ENCODE peak calls at places on chromosomes 1 and 21, in six cellular contexts. G is IMR-90, U is breast epithelium, X is ovary, H is body of pancreas, J is cardiac muscle cell. O is an unnamed sample.

GRCh38 chr1:150764617-150765090 is 924 bp downstream of the CTSS start:
- DNase-seq in G (peak; percentile 97), U (no peak), X (no peak), H (no peak), J (no peak), O (no peak)

GRCh38 chr1:211327341-211327921 is 798 bp downstream of the TRAF5 start:
- DNase-seq in G (peak; percentile 71), U (no peak), X (peak; percentile 44), H (peak; percentile 78), J (peak; percentile 20), O (peak; percentile 64)

GRCh38 chr1:220113136-220113695 is 19.3 kb downstream of the IARS2 start:
- DNase-seq in G (peak; percentile 20), U (no peak), X (no peak), H (no peak), J (peak; percentile 30), O (peak; percentile 62)

GRCh38 chr1:32345289-32345827 is 9.3 kb upstream of the MARCKSL1 start:
- DNase-seq in G (peak; percentile 45), U (no peak), X (peak; percentile 85), H (peak; percentile 46), J (peak; percentile 33), O (peak; percentile 43)

GRCh38 chr1:167923324-167924039 is 9.5 kb upstream of the ADCY10 start:
- DNase-seq in G (no peak), U (no peak), X (no peak), H (no peak), J (no peak), O (no peak)

GRCh38 chr1:234408757-234409156 is 35.5 kb downstream of the COA6 start:
- DNase-seq in G (no peak), U (no peak), X (no peak), H (no peak), J (no peak), O (peak; percentile 79)

GRCh38 chr1:73044241-73044640 is 761.9 kb upstream of the NEGR1 start:
- DNase-seq in G (no peak), U (no peak), X (no peak), H (no peak), J (no peak), O (no peak)

GRCh38 chr1:171597203-171597602 is 24.8 kb upstream of the MYOCOS start:
- DNase-seq in G (no peak), U (no peak), X (no peak), H (no peak), J (no peak), O (no peak)

GRCh38 chr1:58950897-58951296 is 167.1 kb upstream of the JUN start:
- DNase-seq in G (no peak), U (no peak), X (no peak), H (no peak), J (no peak), O (no peak)

GRCh38 chr1:17277511-17278159 is 28.7 kb downstream of the PADI3 start:
- DNase-seq in G (no peak), U (no peak), X (no peak), H (no peak), J (no peak), O (no peak)

GRCh38 chr1:175497501-175497900 is 245.9 kb downstream of the TNR start:
- DNase-seq in G (no peak), U (no peak), X (no peak), H (no peak), J (no peak), O (no peak)

GRCh38 chr1:42380617-42381423 is at the start of gene RIMKLA:
- DNase-seq in G (peak; percentile 6), U (peak; percentile 27), X (peak; percentile 50), H (peak; percentile 64), J (peak; percentile 89), O (peak; percentile 24)

GRCh38 chr1:20148571-20149500 is 9.7 kb downstream of the PLA2G2F start:
- DNase-seq in G (no peak), U (no peak), X (no peak), H (no peak), J (no peak), O (no peak)

GRCh38 chr1:93680121-93681094 is 1.2 kb downstream of the BCAR3 start:
- DNase-seq in G (peak; percentile 91), U (peak; percentile 88), X (peak; percentile 90), H (peak; percentile 72), J (peak; percentile 72), O (peak; percentile 23)

GRCh38 chr1:56827711-56828110 is 8.5 kb upstream of the FYB2 start:
- DNase-seq in G (no peak), U (no peak), X (no peak), H (no peak), J (no peak), O (no peak)

GRCh38 chr1:40887012-40887378 is 24.8 kb upstream of the CITED4 start:
- DNase-seq in G (no peak), U (no peak), X (no peak), H (no peak), J (no peak), O (no peak)

GRCh38 chr1:183590225-183591191 is at the start of gene NCF2:
- DNase-seq in G (peak; percentile 57), U (no peak), X (no peak), H (no peak), J (no peak), O (peak; percentile 7)

GRCh38 chr1:154557939-154558609 is 388 bp downstream of the UBE2Q1 start:
- DNase-seq in G (peak; percentile 18), U (peak; percentile 53), X (peak; percentile 77), H (peak; percentile 59), J (peak; percentile 61), O (peak; percentile 11)

GRCh38 chr1:211775208-211775607 is 55.4 kb downstream of the LPGAT1 start:
- DNase-seq in G (no peak), U (no peak), X (no peak), H (no peak), J (no peak), O (no peak)

GRCh38 chr1:214808845-214809460 is 206.0 kb downstream of the CENPF start:
- DNase-seq in G (peak; percentile 62), U (no peak), X (no peak), H (no peak), J (peak; percentile 1), O (no peak)

GRCh38 chr1:93620841-93621210 is 60.8 kb downstream of the BCAR3 start:
- DNase-seq in G (no peak), U (no peak), X (no peak), H (no peak), J (no peak), O (no peak)

GRCh38 chr1:18557621-18558465 is 72.8 kb upstream of the PAX7 start:
- DNase-seq in G (no peak), U (no peak), X (no peak), H (peak; percentile 34), J (peak; percentile 54), O (no peak)

GRCh38 chr1:39326836-39327235 is 122.3 kb downstream of the MACF1 start:
- DNase-seq in G (peak; percentile 51), U (no peak), X (no peak), H (no peak), J (no peak), O (no peak)

GRCh38 chr1:167633258-167633944 is 3.4 kb downstream of the RCSD1 start:
- DNase-seq in G (no peak), U (no peak), X (no peak), H (no peak), J (no peak), O (no peak)

GRCh38 chr1:175555266-175555665 is 188.1 kb downstream of the TNR start:
- DNase-seq in G (no peak), U (no peak), X (no peak), H (no peak), J (no peak), O (no peak)

GRCh38 chr1:89974701-89975470 is 20.0 kb upstream of the ZNF326 start:
- DNase-seq in G (peak; percentile 80), U (no peak), X (peak; percentile 54), H (no peak), J (no peak), O (no peak)

GRCh38 chr1:21318714-21319159 is 28.5 kb upstream of the ECE1 start:
- DNase-seq in G (peak; percentile 87), U (peak; percentile 74), X (peak; percentile 99), H (peak; percentile 87), J (peak; percentile 80), O (no peak)

GRCh38 chr21:43343095-43343991 is 83.6 kb downstream of the SIK1 start:
- DNase-seq in G (no peak), U (no peak), X (no peak), H (peak; percentile 83), J (no peak), O (no peak)

GRCh38 chr1:46480959-46481646 is 8.5 kb upstream of the DMBX1 start:
- DNase-seq in G (no peak), U (no peak), X (peak; percentile 57), H (no peak), J (no peak), O (no peak)

GRCh38 chr1:94947453-94947852 is 20.5 kb upstream of the CNN3 start:
- DNase-seq in G (peak; percentile 90), U (no peak), X (no peak), H (no peak), J (peak; percentile 53), O (no peak)

DNA sequence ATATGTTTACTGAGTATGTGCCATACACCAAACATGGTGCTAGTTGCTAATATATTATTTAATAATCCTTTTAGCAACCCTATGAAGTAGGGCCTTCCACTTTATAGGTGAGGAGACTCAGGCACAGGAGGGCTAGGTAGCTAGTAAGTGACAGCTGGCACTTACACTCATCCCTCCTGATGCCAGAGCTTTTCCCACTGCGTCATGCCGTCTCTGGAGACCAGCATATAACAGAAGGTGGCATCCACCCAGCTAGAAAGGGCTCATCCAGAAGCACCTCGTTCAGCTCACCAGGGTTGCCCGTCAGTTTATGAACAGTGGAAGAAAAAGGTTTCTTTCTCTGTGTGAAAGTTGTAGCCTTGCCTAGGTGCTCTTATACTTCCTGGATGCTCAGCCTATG is 108.9 kb downstream of the NOS1AP start:
- DNase-seq in G (no peak), U (no peak), X (no peak), H (no peak), J (no peak), O (no peak)
- H3K4me1 ChIP-seq in G (no peaks in the 10 kb centered on the region), U (no peaks in the 10 kb centered on the region), X (no peaks in the 10 kb centered on the region), H (peaks cover 19% of the 10 kb centered on the region), J (peaks cover 21% of the 10 kb centered on the region), O (no peaks in the 10 kb centered on the region)

GRCh38 chr1:198520524-198521254 is 19.8 kb downstream of the ATP6V1G3 start:
- DNase-seq in G (no peak), U (no peak), X (no peak), H (no peak), J (no peak), O (peak; percentile 27)
- H3K4me3 ChIP-seq in G (no peak overlapping the region), U (no peak overlapping the region), X (no peak overlapping the region), H (no peak overlapping the region), J (no peak overlapping the region), O (peak overlapping the region; percentile 19)

GRCh38 chr21:37788503-37788902 is 127.8 kb downstream of the KCNJ6 start:
- DNase-seq in G (no peak), U (no peak), X (no peak), H (no peak), J (no peak), O (no peak)
- H3K4me1 ChIP-seq in G (peaks cover 11% of the 10 kb centered on the region), U (no peaks in the 10 kb centered on the region), X (no peaks in the 10 kb centered on the region), H (no peaks in the 10 kb centered on the region), J (no peaks in the 10 kb centered on the region), O (no peaks in the 10 kb centered on the region)

DNA sequence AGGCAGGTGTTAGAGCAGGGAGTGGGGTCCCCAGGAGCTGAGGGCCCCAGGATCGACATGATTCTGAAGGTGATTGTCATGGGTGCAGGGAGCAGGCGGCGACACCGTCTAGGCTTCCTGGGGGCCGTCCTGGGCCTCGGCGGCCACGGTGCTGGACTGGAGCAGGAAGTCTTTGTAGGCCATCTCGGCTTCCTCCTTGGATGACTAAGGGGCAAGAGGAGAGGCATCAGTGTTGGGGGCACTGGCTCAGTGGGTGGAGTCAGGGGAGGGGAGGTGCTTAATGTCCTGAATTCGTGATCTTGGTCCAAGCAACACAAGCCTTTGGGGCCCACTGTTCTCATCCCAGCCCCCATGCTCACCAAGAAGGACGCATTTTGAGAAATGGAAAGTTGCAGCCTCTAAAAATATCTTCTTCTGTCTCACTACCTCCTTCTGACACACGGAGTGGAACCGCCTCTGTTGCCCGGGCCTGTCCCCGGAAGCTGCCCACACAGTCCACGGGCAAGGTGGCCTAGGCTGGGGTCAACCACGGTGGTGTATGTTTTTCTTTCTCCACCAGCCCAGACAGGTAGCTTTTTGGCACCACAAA is 8.6 kb upstream of the FCMR start:
- DNase-seq in G (no peak), U (no peak), X (no peak), H (no peak), J (no peak), O (no peak)
- H3K4me3 ChIP-seq in G (no peak overlapping the region), U (no peak overlapping the region), X (no peak overlapping the region), H (no peak overlapping the region), J (no peak overlapping the region), O (no peak overlapping the region)

O was measured in CD4-positive, alpha-beta memory T cell.